ENCODE peak calls at places on chromosomes 7 and 10, in five cellular contexts. Z is nephron progenitor cell, M is breast epithelium, V is natural killer cell, J is fibroblast of the aortic adventitia. B is an unnamed sample.

GRCh38 chr7:65750511-65751344 is 122.1 kb upstream of the VKORC1L1 start:
- DNase-seq in Z (peak; percentile 93), M (peak; percentile 90), V (peak; percentile 86), J (peak; percentile 80), B (peak; percentile 96)

GRCh38 chr10:34932235-34932634 is 117.1 kb upstream of the PARD3 start:
- DNase-seq in Z (no peak), M (no peak), V (no peak), J (no peak), B (no peak)

GRCh38 chr10:119783665-119784027 is 57.8 kb downstream of the INPP5F start:
- DNase-seq in Z (no peak), M (no peak), V (no peak), J (no peak), B (no peak)

GRCh38 chr7:44077681-44078091 is 4.6 kb downstream of the POLM start:
- DNase-seq in Z (no peak), M (no peak), V (no peak), J (no peak), B (peak; percentile 57)

GRCh38 chr7:24587853-24588252 is 14.6 kb downstream of the PALS2 start:
- DNase-seq in Z (peak; percentile 26), M (no peak), V (peak; percentile 31), J (peak; percentile 14), B (no peak)

GRCh38 chr7:77917500-77918262 is 119.1 kb downstream of the PHTF2 start:
- DNase-seq in Z (no peak), M (no peak), V (no peak), J (no peak), B (no peak)

GRCh38 chr10:50635286-50635685 is 11.5 kb upstream of the SGMS1 start:
- DNase-seq in Z (no peak), M (no peak), V (no peak), J (peak; percentile 95), B (no peak)

GRCh38 chr10:17963431-17963830 is 11.7 kb downstream of the SLC39A12 start:
- DNase-seq in Z (no peak), M (no peak), V (no peak), J (no peak), B (no peak)

GRCh38 chr7:148898845-148899474 is 14.9 kb upstream of the EZH2 start:
- DNase-seq in Z (peak; percentile 18), M (no peak), V (no peak), J (no peak), B (no peak)

GRCh38 chr7:139853576-139854511 is 24.8 kb downstream of the TBXAS1 start:
- DNase-seq in Z (no peak), M (no peak), V (no peak), J (peak; percentile 97), B (no peak)

GRCh38 chr10:98349508-98349922 is 65.5 kb downstream of the PYROXD2 start:
- DNase-seq in Z (no peak), M (no peak), V (no peak), J (peak; percentile 100), B (no peak)

GRCh38 chr7:52586704-52587103 is 448.7 kb upstream of the POM121L12 start:
- DNase-seq in Z (no peak), M (no peak), V (no peak), J (no peak), B (no peak)

GRCh38 chr7:135855836-135856235 is 107.2 kb upstream of the FAM180A start:
- DNase-seq in Z (no peak), M (no peak), V (no peak), J (peak; percentile 27), B (no peak)

GRCh38 chr10:72375585-72375984 is 20.9 kb upstream of the DNAJB12 start:
- DNase-seq in Z (no peak), M (no peak), V (no peak), J (no peak), B (no peak)

GRCh38 chr7:138243430-138243829 is 167.2 kb downstream of the AKR1D1 start:
- DNase-seq in Z (peak; percentile 13), M (no peak), V (no peak), J (no peak), B (no peak)

GRCh38 chr7:115475774-115476407 is 554.0 kb downstream of the MDFIC start:
- DNase-seq in Z (peak; percentile 13), M (no peak), V (no peak), J (no peak), B (no peak)

GRCh38 chr7:128271471-128272454 is 30.7 kb downstream of the LEP start:
- DNase-seq in Z (no peak), M (peak; percentile 34), V (no peak), J (no peak), B (no peak)

GRCh38 chr7:43674559-43675436 is 54.5 kb downstream of the COA1 start:
- DNase-seq in Z (no peak), M (no peak), V (no peak), J (peak; percentile 79), B (no peak)

GRCh38 chr7:96786261-96786997 is 76.8 kb upstream of the SEM1 start:
- DNase-seq in Z (no peak), M (no peak), V (no peak), J (no peak), B (no peak)

GRCh38 chr7:28858206-28858605 is 99.9 kb downstream of the TRIL start:
- DNase-seq in Z (no peak), M (no peak), V (no peak), J (peak; percentile 78), B (no peak)

GRCh38 chr10:124041684-124042445 is 51.5 kb downstream of the CHST15 start:
- DNase-seq in Z (no peak), M (no peak), V (no peak), J (peak; percentile 16), B (peak; percentile 41)

GRCh38 chr7:132423594-132424200 is 152.6 kb downstream of the PLXNA4 start:
- DNase-seq in Z (no peak), M (no peak), V (no peak), J (no peak), B (no peak)

GRCh38 chr7:132424821-132425739 is 151.2 kb downstream of the PLXNA4 start:
- DNase-seq in Z (peak; percentile 13), M (no peak), V (no peak), J (no peak), B (no peak)

GRCh38 chr7:132428247-132428919 is 147.9 kb downstream of the PLXNA4 start:
- DNase-seq in Z (no peak), M (no peak), V (no peak), J (no peak), B (no peak)

GRCh38 chr7:132424277-132424676 is 152.0 kb downstream of the PLXNA4 start:
- DNase-seq in Z (no peak), M (no peak), V (no peak), J (no peak), B (no peak)

DNA sequence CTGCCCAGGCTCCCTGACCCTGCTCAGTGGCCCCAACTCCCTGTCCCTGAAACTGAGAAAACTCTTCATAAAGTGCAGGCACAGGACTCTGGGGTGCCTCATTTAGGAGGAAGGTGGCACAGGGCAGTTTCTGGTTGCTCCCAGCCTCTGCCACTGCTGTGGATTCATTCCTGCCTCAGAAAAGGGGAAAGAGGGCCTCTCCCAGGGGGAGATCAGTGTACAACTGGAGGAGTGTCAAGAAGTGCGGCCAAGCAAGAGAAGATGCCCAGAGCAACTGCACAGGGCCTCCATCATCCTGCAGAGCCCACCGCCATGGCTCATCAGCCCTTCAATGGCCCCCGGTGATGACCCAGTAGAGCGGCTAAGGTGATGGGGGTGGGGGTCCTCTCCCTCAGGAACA is 150.3 kb downstream of the PLXNA4 start:
- DNase-seq in Z (peak; percentile 23), M (no peak), V (no peak), J (no peak), B (no peak)
- TF ChIP-seq CTCF in Z (no peak), M (no peak), V (no peak), J (no peak), B (no peak)

GRCh38 chr10:70966848-70967553 is 78.6 kb upstream of the PCBD1 start:
- DNase-seq in Z (no peak), M (no peak), V (no peak), J (no peak), B (peak; percentile 17)
- TF ChIP-seq CTCF in Z (no peak), M (no peak), V (no peak), J (no peak), B (no peak)

GRCh38 chr10:21021231-21021630 is 124.1 kb upstream of the NEBL start:
- DNase-seq in Z (no peak), M (no peak), V (no peak), J (no peak), B (no peak)

GRCh38 chr10:21021843-21022594 is 124.9 kb upstream of the NEBL start:
- DNase-seq in Z (no peak), M (no peak), V (no peak), J (no peak), B (no peak)

GRCh38 chr10:21015838-21016237 is 118.7 kb upstream of the NEBL start:
- DNase-seq in Z (no peak), M (no peak), V (no peak), J (no peak), B (no peak)

GRCh38 chr10:21022821-21023220 is 125.7 kb upstream of the NEBL start:
- DNase-seq in Z (no peak), M (no peak), V (no peak), J (no peak), B (no peak)

GRCh38 chr10:21020545-21020944 is 123.4 kb upstream of the NEBL start:
- DNase-seq in Z (peak; percentile 15), M (no peak), V (no peak), J (no peak), B (no peak)
- TF ChIP-seq CTCF in Z (no peak), M (no peak), V (no peak), J (peak; percentile 20), B (peak; percentile 54)

DNA sequence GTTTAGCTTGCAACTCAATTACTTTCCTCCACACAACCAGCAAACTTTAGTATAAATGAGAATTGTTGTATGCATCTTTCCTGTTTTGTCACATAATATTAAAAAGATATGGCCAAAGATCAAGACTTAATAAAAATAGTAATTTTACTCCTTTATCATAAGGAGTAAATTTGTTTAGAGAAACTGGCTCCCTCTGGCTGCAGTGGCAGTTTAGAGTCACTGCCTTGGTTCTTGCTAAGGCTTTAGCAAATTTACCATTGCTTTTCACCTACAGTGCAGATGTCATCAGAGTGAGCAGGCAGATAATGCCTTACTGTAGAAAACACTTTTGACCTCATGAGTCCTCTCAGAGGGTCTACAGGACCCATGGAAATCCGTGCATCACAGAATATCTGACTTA is 2.6 kb downstream of the PRPF18 start:
- DNase-seq in Z (no peak), M (no peak), V (no peak), J (no peak), B (no peak)
- TF ChIP-seq CTCF in Z (no peak), M (no peak), V (no peak), J (no peak), B (peak; percentile 43)

B was measured in chondrocyte.